ENCODE peak calls at places on chromosome 11, in nine cellular contexts. G is NCI-H1092; J is IMR-90; F is RWPE2; Q is iPS DF 6.9; N is activated CD4-positive, alpha-beta T cell treated with anti-CD3 and anti-CD28 coated beads for 4 hours; C is stimulated activated naive CD4-positive, alpha-beta T cell treated with Interleukin-2 at 50 U/mL for 16 hours; E is adrenal gland; A is anterior cingulate cortex. X is an unnamed sample.

GRCh38 chr11:44147751-44148150 is 52.3 kb downstream of the EXT2 start:
- DNase-seq in G (no peak), J (no peak), F (no peak), Q (no peak), N (no peak), C (no peak), E (no peak), A (no peak), X (no peak)

GRCh38 chr11:127330044-127330443 is 329.5 kb upstream of the KIRREL3 start:
- DNase-seq in G (no peak), J (no peak), F (no peak), Q (no peak), N (no peak), C (no peak), E (no peak), A (no peak), X (no peak)

GRCh38 chr11:58958500-58958899 is 19.2 kb downstream of the GLYATL1 start:
- DNase-seq in G (no peak), J (no peak), F (no peak), Q (peak; percentile 18), N (peak; percentile 29), C (no peak), E (peak; percentile 30), A (no peak), X (no peak)

GRCh38 chr11:12824281-12825041 is 150.2 kb downstream of the TEAD1 start:
- DNase-seq in G (no peak), J (no peak), F (no peak), Q (no peak), N (no peak), C (no peak), E (no peak), A (no peak), X (no peak)

GRCh38 chr11:2439820-2440219 is 4.5 kb downstream of the TRPM5 start:
- DNase-seq in G (no peak), J (no peak), F (no peak), Q (no peak), N (no peak), C (no peak), E (no peak), A (no peak), X (no peak)

GRCh38 chr11:78773503-78773902 is 198.8 kb upstream of the NARS2 start:
- DNase-seq in G (no peak), J (no peak), F (no peak), Q (no peak), N (no peak), C (no peak), E (no peak), A (no peak), X (no peak)

GRCh38 chr11:129146196-129146595 is 45.9 kb downstream of the ARHGAP32 start:
- DNase-seq in G (no peak), J (peak; percentile 64), F (no peak), Q (no peak), N (no peak), C (no peak), E (no peak), A (no peak), X (no peak)

GRCh38 chr11:47442514-47442913 is 6.4 kb downstream of the RAPSN start:
- DNase-seq in G (no peak), J (no peak), F (no peak), Q (no peak), N (no peak), C (no peak), E (no peak), A (peak; percentile 48), X (no peak)

GRCh38 chr11:74611369-74611861 is 19.0 kb downstream of the POLD3 start:
- DNase-seq in G (no peak), J (peak; percentile 87), F (no peak), Q (no peak), N (no peak), C (no peak), E (no peak), A (no peak), X (no peak)

GRCh38 chr11:19670030-19670761 is 42.4 kb upstream of the NAV2 start:
- DNase-seq in G (no peak), J (peak; percentile 28), F (no peak), Q (no peak), N (no peak), C (no peak), E (no peak), A (no peak), X (no peak)

GRCh38 chr11:59756845-59757244 is 1.7 kb downstream of the STX3 start:
- DNase-seq in G (no peak), J (peak; percentile 15), F (peak; percentile 58), Q (no peak), N (no peak), C (no peak), E (peak; percentile 56), A (no peak), X (no peak)

GRCh38 chr11:77205467-77206263 is 77.6 kb downstream of the MYO7A start:
- DNase-seq in G (no peak), J (no peak), F (no peak), Q (no peak), N (no peak), C (no peak), E (peak; percentile 9), A (no peak), X (no peak)

GRCh38 chr11:14835491-14836105 is 56.4 kb downstream of the CYP2R1 start:
- DNase-seq in G (no peak), J (peak; percentile 41), F (no peak), Q (no peak), N (no peak), C (no peak), E (no peak), A (no peak), X (no peak)

GRCh38 chr11:2132874-2133480 is 6.2 kb downstream of the IGF2 start:
- DNase-seq in G (no peak), J (no peak), F (no peak), Q (no peak), N (no peak), C (no peak), E (no peak), A (no peak), X (no peak)

GRCh38 chr11:123797065-123797940 is 8.8 kb downstream of the OR6M1 start:
- DNase-seq in G (peak; percentile 60), J (no peak), F (no peak), Q (no peak), N (no peak), C (no peak), E (no peak), A (no peak), X (peak; percentile 19)

GRCh38 chr11:102788334-102789035 is 8.1 kb upstream of the MMP10 start:
- DNase-seq in G (no peak), J (peak; percentile 27), F (no peak), Q (no peak), N (no peak), C (no peak), E (no peak), A (no peak), X (no peak)

GRCh38 chr11:86099727-86100320 is 30.9 kb upstream of the PICALM start:
- DNase-seq in G (no peak), J (peak; percentile 71), F (no peak), Q (no peak), N (no peak), C (no peak), E (no peak), A (no peak), X (no peak)

GRCh38 chr11:71239581-71239980 is 12.8 kb downstream of the SHANK2 start:
- DNase-seq in G (no peak), J (no peak), F (peak; percentile 15), Q (no peak), N (no peak), C (no peak), E (no peak), A (no peak), X (no peak)

GRCh38 chr11:1218788-1219445 is 3.9 kb upstream of the MUC5B start:
- DNase-seq in G (no peak), J (no peak), F (peak; percentile 61), Q (no peak), N (no peak), C (no peak), E (no peak), A (no peak), X (no peak)

GRCh38 chr11:9748361-9748970 is 84.6 kb downstream of the SWAP70 start:
- DNase-seq in G (peak; percentile 31), J (peak; percentile 79), F (no peak), Q (no peak), N (peak; percentile 48), C (peak; percentile 60), E (peak; percentile 73), A (peak; percentile 50), X (no peak)

GRCh38 chr11:88208742-88209141 is 33.5 kb upstream of the RAB38 start:
- DNase-seq in G (no peak), J (no peak), F (no peak), Q (no peak), N (no peak), C (no peak), E (no peak), A (no peak), X (no peak)

GRCh38 chr11:58006940-58007339 is 16.7 kb upstream of the OR9Q1 start:
- DNase-seq in G (no peak), J (peak; percentile 78), F (no peak), Q (no peak), N (no peak), C (no peak), E (no peak), A (no peak), X (no peak)

GRCh38 chr11:60786811-60787567 is 1.9 kb downstream of the MS4A10 start:
- DNase-seq in G (no peak), J (peak; percentile 89), F (no peak), Q (no peak), N (no peak), C (no peak), E (peak; percentile 61), A (no peak), X (no peak)

GRCh38 chr11:35550374-35551036 is 25.1 kb upstream of the PAMR1 start:
- DNase-seq in G (no peak), J (peak; percentile 55), F (no peak), Q (no peak), N (no peak), C (no peak), E (no peak), A (no peak), X (no peak)

GRCh38 chr11:67195971-67196418 is 70.3 kb upstream of the GRK2 start:
- DNase-seq in G (no peak), J (peak; percentile 23), F (no peak), Q (no peak), N (no peak), C (no peak), E (no peak), A (no peak), X (no peak)

GRCh38 chr11:2806351-2807058 is 79.1 kb downstream of the CDKN1C start:
- DNase-seq in G (no peak), J (no peak), F (peak; percentile 44), Q (no peak), N (no peak), C (no peak), E (peak; percentile 12), A (no peak), X (no peak)

GRCh38 chr11:35393093-35393492 is 26.3 kb downstream of the SLC1A2 start:
- DNase-seq in G (no peak), J (peak; percentile 45), F (no peak), Q (no peak), N (no peak), C (no peak), E (no peak), A (no peak), X (no peak)

GRCh38 chr11:46281374-46281831 is 3.9 kb downstream of the CREB3L1 start:
- DNase-seq in G (no peak), J (peak; percentile 44), F (no peak), Q (no peak), N (no peak), C (no peak), E (no peak), A (no peak), X (no peak)

GRCh38 chr11:46557684-46558151 is 36.1 kb downstream of the AMBRA1 start:
- DNase-seq in G (no peak), J (peak; percentile 68), F (no peak), Q (no peak), N (no peak), C (no peak), E (no peak), A (no peak), X (no peak)

GRCh38 chr11:63896071-63896470 is 20.9 kb downstream of the RCOR2 start:
- DNase-seq in G (no peak), J (no peak), F (no peak), Q (no peak), N (no peak), C (no peak), E (no peak), A (no peak), X (peak; percentile 78)

GRCh38 chr11:3123761-3124733 is 41.1 kb downstream of the OSBPL5 start:
- DNase-seq in G (no peak), J (peak; percentile 97), F (peak; percentile 95), Q (no peak), N (no peak), C (no peak), E (peak; percentile 94), A (no peak), X (no peak)